ENCODE peak calls at places on chromosomes 11 and 22, in four cellular contexts. Z is Panc1, F is astrocyte of the spinal cord, M is brain microvascular endothelial cell. J is an unnamed sample.

GRCh38 chr22:30382340-30382739 is 4.9 kb downstream of the RNF215 start:
- DNase-seq in Z (no peak), F (no peak), M (no peak), J (no peak)

GRCh38 chr11:59867946-59868345 is 1.7 kb upstream of the TCN1 start:
- DNase-seq in Z (no peak), F (no peak), M (no peak), J (no peak)

GRCh38 chr11:63537293-63538101 is 889 bp downstream of the PLAAT4 start:
- DNase-seq in Z (no peak), M (no peak), F (peak), J (no peak)

GRCh38 chr11:64060861-64061444 is 25.2 kb downstream of the FLRT1 start:
- DNase-seq in Z (no peak), M (peak), F (peak), J (peak)

GRCh38 chr11:10818594-10818993 is 9.9 kb upstream of the EIF4G2 start:
- DNase-seq in M (peak), F (peak), Z (no peak), J (no peak)

GRCh38 chr11:132028380-132029240 is 658.2 kb downstream of the NTM start:
- DNase-seq in F (peak), Z (peak), M (no peak), J (no peak)

GRCh38 chr11:72771507-72771906 is 19.3 kb upstream of the ARAP1 start:
- DNase-seq in Z (no peak), M (peak), F (peak), J (no peak)

GRCh38 chr11:65663634-65664200 is 1.0 kb upstream of the RELA start:
- DNase-seq in F (no peak), Z (no peak), M (no peak), J (no peak)

GRCh38 chr22:37428649-37429586 is 1.6 kb upstream of the ELFN2 start:
- DNase-seq in Z (peak), M (no peak), F (peak), J (no peak)

GRCh38 chr11:115980336-115980735 is 476.1 kb upstream of the CADM1 start:
- DNase-seq in F (no peak), M (no peak), Z (no peak), J (no peak)
- TF ChIP-seq CTCF in F (no peak), M (no peak), Z (no peak), J (no peak)

DNA sequence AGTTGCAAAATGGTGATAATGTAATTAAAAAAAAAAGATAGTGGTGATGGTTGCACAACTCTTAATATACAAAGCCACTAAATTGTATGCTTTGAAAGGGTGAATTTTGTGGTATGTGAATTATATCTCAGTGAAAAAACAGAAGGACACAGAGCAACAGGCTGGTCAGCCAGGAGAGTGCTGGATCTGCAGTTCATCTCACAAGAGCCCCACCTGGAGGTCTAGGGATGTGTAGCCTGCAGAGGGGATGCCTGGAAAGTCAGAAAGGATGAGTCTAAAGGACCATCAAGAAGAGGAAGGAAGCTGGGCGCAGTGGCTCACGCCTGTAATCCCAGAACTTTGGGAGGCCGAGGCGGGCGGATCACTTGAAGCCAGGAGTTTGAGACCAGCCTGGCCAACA is 9.0 kb downstream of the POLR3H start:
- DNase-seq in F (no peak), Z (no peak), M (no peak), J (no peak)
- TF ChIP-seq CTCF in F (peak), Z (peak), M (peak), J (peak)

GRCh38 chr11:33863418-33864172 is 28.3 kb downstream of the LMO2 start:
- DNase-seq in M (no peak), Z (no peak), F (no peak), J (no peak)
- TF ChIP-seq CTCF in M (peak), Z (peak), F (no peak), J (no peak)

DNA sequence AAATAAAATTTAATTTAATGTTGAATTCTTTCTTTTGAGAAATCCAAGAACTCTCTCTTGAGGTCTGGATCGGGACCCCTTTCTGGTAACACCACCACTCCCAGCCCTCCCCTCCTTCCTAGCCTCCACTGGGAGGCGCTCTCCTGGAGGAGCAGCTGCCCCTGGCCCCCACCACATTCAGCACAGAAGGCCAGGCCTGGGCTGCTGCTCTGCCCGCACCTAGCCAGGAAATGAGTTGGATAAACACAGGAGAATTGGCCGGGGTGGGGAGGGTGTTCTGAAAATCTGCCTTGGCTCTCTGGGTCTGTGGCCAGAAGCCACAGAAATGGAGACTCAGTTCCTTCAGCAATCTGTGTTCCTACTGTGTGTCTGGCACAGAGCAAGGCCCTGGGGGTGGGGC is 31.2 kb downstream of the C22orf42 start:
- DNase-seq in F (no peak), M (no peak), Z (no peak), J (no peak)
- TF ChIP-seq CTCF in F (no peak), M (no peak), Z (no peak), J (no peak)

GRCh38 chr11:91624021-91624420 is 600.6 kb upstream of the FAT3 start:
- DNase-seq in M (no peak), Z (no peak), F (no peak), J (no peak)
- TF ChIP-seq CTCF in M (no peak), Z (no peak), F (no peak), J (no peak)

GRCh38 chr11:13152736-13153541 is 124.7 kb upstream of the BMAL1 start:
- DNase-seq in F (peak), M (peak), Z (no peak), J (no peak)
- TF ChIP-seq CTCF in F (peak), M (peak), Z (peak), J (peak)